ENCODE peak calls at places on chromosomes 4 and X, in nine cellular contexts. Y is spleen, S is H54, B is body of pancreas, A is sigmoid colon, X is uterus, E is A549, G is thyroid gland, N is testis. M is an unnamed sample.

GRCh38 chrX:13938053-13938765 is 91.5 kb downstream of the GEMIN8 start:
- DNase-seq in X (no peak), N (peak; percentile 30), Y (peak; percentile 76), G (peak; percentile 63), S (no peak), A (no peak), E (peak; percentile 0), B (peak; percentile 39), M (no peak)

GRCh38 chr4:28755081-28755480 is 1894.4 kb downstream of the STIM2 start:
- DNase-seq in S (no peak), G (no peak), B (no peak), A (no peak), Y (no peak), N (no peak), X (no peak), E (no peak), M (no peak)

GRCh38 chrX:7272301-7272700 is 124.3 kb upstream of the PUDP start:
- DNase-seq in N (no peak), B (no peak), G (no peak), X (no peak), A (no peak), E (no peak), S (no peak), Y (no peak), M (no peak)

GRCh38 chrX:27583976-27584375 is 6.2 kb upstream of the DCAF8L2 start:
- DNase-seq in E (no peak), S (no peak), X (no peak), N (no peak), B (no peak), A (no peak), Y (no peak), G (no peak), M (no peak)

GRCh38 chrX:44011505-44011904 is 38.3 kb upstream of the NDP start:
- DNase-seq in X (no peak), N (no peak), S (no peak), Y (no peak), G (no peak), B (no peak), A (no peak), E (no peak), M (no peak)

GRCh38 chrX:83019258-83019657 is 488.8 kb upstream of the POU3F4 start:
- DNase-seq in A (no peak), X (no peak), B (no peak), E (no peak), Y (no peak), N (no peak), G (no peak), S (no peak), M (no peak)

GRCh38 chr4:78057135-78057599 is at the start of gene FRAS1:
- DNase-seq in A (peak; percentile 68), S (no peak), B (peak; percentile 38), N (peak; percentile 26), G (peak; percentile 56), E (peak; percentile 20), X (peak; percentile 13), Y (peak; percentile 79), M (no peak)

GRCh38 chrX:4451591-4451990 is 738.1 kb upstream of the PRKX start:
- DNase-seq in Y (no peak), A (no peak), E (no peak), S (no peak), X (no peak), B (no peak), N (no peak), G (no peak), M (no peak)

GRCh38 chr4:106707776-106708603 is 328.1 kb downstream of the DKK2 start:
- DNase-seq in X (no peak), Y (no peak), S (no peak), N (no peak), E (no peak), G (no peak), B (no peak), A (no peak), M (no peak)

GRCh38 chr4:149972407-149972806 is 105.8 kb upstream of the DCLK2 start:
- DNase-seq in X (no peak), G (no peak), Y (no peak), A (no peak), N (no peak), S (no peak), E (no peak), B (no peak), M (no peak)

GRCh38 chr4:39636786-39637185 is 1.9 kb downstream of the SMIM14 start:
- DNase-seq in A (no peak), E (no peak), S (no peak), N (no peak), X (no peak), Y (no peak), B (no peak), G (no peak), M (peak; percentile 5)

GRCh38 chrX:70001269-70001668 is 48.5 kb downstream of the AWAT2 start:
- DNase-seq in G (no peak), X (no peak), Y (no peak), E (no peak), B (no peak), S (no peak), N (no peak), A (no peak), M (no peak)

GRCh38 chr4:3186609-3187008 is 62.4 kb upstream of the MSANTD1 start:
- DNase-seq in B (no peak), N (no peak), S (no peak), A (no peak), E (no peak), Y (no peak), G (no peak), X (no peak), M (no peak)

GRCh38 chr4:3192188-3192587 is 56.8 kb upstream of the MSANTD1 start:
- DNase-seq in N (no peak), B (no peak), S (no peak), G (no peak), A (no peak), E (no peak), X (no peak), Y (no peak), M (no peak)

GRCh38 chr4:3188118-3188517 is 60.8 kb upstream of the MSANTD1 start:
- DNase-seq in N (no peak), X (no peak), E (no peak), G (no peak), Y (no peak), S (no peak), B (no peak), A (no peak), M (no peak)

GRCh38 chr4:3190549-3190948 is 58.4 kb upstream of the MSANTD1 start:
- DNase-seq in B (no peak), N (no peak), E (no peak), G (no peak), S (no peak), A (no peak), Y (no peak), X (no peak), M (no peak)

DNA sequence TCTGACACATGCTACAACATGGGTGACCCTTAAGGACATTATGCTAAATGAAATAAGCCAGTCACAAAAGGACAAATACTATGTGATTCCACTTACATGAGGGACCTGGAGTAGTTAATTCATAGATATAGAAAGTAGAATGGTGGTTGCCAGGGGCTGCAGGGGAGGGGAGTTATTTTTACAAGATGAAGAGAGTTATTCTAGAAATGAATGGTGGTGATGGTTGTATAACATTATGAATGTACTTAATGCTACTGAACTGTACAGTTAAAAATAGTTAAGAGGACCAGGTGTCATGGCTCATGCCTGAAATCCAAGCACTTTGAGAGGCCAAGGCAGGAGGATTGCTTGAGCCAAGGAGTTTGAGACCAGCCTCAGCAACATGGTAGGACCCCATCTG is 59.5 kb upstream of the MSANTD1 start:
- DNase-seq in B (no peak), A (no peak), Y (no peak), S (no peak), E (no peak), X (no peak), N (no peak), G (no peak), M (no peak)
- TF ChIP-seq POLR2A in B (no peak), A (no peak), Y (no peak), S (no peak), E (no peak), X (no peak), N (no peak), G (no peak), M (no peak)

DNA sequence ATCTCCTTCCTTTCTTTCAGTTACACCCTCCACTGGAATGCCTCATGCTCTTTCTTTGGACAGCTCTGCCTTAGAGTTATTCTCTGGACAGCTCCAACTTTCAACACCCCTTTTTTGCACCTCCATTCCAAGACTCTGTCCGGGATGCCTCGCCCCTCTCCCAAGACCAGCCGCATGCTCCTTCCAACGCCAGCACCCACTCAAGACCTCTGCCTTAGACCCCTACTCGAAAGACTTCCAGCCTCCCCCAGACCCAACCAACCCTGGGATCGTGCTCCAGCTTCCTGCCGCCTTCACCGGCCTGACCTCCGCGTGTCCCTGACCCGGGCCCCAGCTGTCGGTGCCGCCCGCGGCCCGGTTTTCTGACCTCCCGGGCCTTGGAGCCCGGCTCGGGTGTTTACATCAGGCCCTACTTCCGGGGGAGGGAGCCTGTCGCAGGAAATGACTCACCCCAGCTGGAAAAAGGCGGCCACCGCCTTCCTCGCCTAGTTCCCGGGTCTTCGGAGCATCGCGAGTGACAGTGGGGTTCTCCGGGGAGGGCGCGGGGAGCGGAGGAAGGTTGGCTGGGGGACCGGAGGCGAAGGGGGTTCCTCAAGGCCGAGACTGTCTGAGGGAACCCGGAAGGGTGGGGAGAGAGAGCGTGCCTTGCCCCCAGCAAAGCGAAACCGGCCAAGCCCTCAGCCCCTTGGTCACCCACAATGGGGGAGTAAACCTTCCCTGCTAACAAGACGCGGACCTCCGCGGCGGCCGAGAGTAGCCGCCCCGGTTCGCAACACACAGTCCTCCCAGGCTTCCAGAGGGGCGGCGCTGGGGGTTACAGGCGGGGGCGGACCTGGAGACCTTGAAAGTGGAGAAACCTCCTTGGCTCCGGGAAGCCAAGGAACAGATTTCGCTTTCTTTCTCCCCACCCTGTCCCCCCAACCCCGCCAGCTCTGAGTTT is at the start of gene WDR45:
- DNase-seq in A (peak; percentile 88), G (peak; percentile 69), B (peak; percentile 71), Y (peak; percentile 93), E (peak; percentile 78), N (peak; percentile 82), X (peak; percentile 79), S (peak; percentile 35), M (peak; percentile 82)
- TF ChIP-seq POLR2A in A (peak; percentile 76), G (peak; percentile 72), B (peak; percentile 75), Y (peak; percentile 38), E (peak; percentile 44), N (no peak), X (peak; percentile 71), S (peak; percentile 71), M (peak; percentile 78)

GRCh38 chrX:15335135-15336022 is at the start of gene PIGA:
- DNase-seq in A (peak; percentile 98), B (peak; percentile 94), Y (peak; percentile 97), S (peak; percentile 45), X (peak; percentile 95), G (peak; percentile 94), N (peak; percentile 96), E (peak; percentile 97), M (peak; percentile 97)
- TF ChIP-seq POLR2A in A (peak; percentile 79), B (peak; percentile 99), Y (peak; percentile 85), S (peak; percentile 78), X (peak; percentile 93), G (peak; percentile 91), N (no peak), E (peak; percentile 54), M (peak; percentile 91)

DNA sequence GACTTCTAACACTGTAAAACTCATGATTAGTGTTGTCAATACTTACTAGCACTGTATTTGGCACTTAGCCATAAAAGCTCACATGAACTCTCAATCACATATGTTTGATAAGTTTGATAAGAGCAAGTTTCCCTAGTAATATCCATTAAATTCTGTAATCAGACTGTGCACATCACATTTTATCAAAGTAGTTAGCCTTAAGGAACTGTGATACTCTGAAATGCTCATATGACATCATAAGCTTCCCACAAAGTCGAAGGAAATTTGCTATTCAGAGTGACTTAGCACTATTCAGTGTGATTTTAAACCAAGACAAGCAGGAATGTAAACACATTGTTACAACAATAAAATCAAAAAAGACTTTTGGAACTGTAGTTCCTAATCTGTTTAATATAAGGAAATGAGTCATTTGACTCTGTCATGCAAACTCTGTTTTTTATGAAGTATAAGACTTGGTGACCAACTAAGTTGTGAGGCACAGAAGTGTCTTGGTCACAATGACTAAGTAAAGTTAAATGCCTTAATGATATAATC is 6.7 kb downstream of the SLC7A11 start:
- DNase-seq in B (no peak), X (no peak), S (no peak), E (peak; percentile 90), Y (no peak), A (no peak), G (no peak), N (no peak), M (peak; percentile 85)
- TF ChIP-seq POLR2A in B (no peak), X (no peak), S (no peak), E (no peak), Y (no peak), A (no peak), G (no peak), N (no peak), M (no peak)

M was measured in erythroblast.